ENCODE peak calls at places on chromosome 11, in five cellular contexts. One of them, this sample, is unnamed.

GRCh38 chr11:1774886-1775285 is 11.2 kb upstream of the CTSD start:
- DNase-seq in GM23338: no peak
- DNase-seq in HCT116: no peak
- DNase-seq in fibroblast of lung: no peak
- DNase-seq in PC-9: no peak
- DNase-seq in this sample: no peak

GRCh38 chr11:134063096-134063495 is 5.8 kb upstream of the JAM3 start:
- DNase-seq in fibroblast of lung: no peak
- DNase-seq in GM23338: no peak
- DNase-seq in PC-9: no peak
- DNase-seq in HCT116: no peak
- DNase-seq in this sample: no peak

GRCh38 chr11:12106501-12106900 is 3.9 kb upstream of the MICAL2 start:
- DNase-seq in GM23338: no peak
- DNase-seq in fibroblast of lung: no peak
- DNase-seq in PC-9: no peak
- DNase-seq in HCT116: no peak
- DNase-seq in this sample: no peak

GRCh38 chr11:24932110-24933000 is 435.5 kb downstream of the LUZP2 start:
- DNase-seq in HCT116: no peak
- DNase-seq in PC-9: no peak
- DNase-seq in GM23338: no peak
- DNase-seq in fibroblast of lung: peak; percentile 7
- DNase-seq in this sample: no peak

GRCh38 chr11:19777342-19778102 is 64.9 kb downstream of the NAV2 start:
- DNase-seq in GM23338: peak; percentile 75
- DNase-seq in PC-9: peak; percentile 70
- DNase-seq in fibroblast of lung: peak; percentile 42
- DNase-seq in HCT116: no peak
- DNase-seq in this sample: no peak

GRCh38 chr11:105179542-105180278 is 40.1 kb upstream of the CARD18 start:
- DNase-seq in fibroblast of lung: peak; percentile 12
- DNase-seq in HCT116: no peak
- DNase-seq in GM23338: no peak
- DNase-seq in PC-9: no peak
- DNase-seq in this sample: no peak

GRCh38 chr11:17314232-17314547 is 37.4 kb upstream of the NCR3LG1 start:
- DNase-seq in PC-9: no peak
- DNase-seq in fibroblast of lung: peak; percentile 96
- DNase-seq in GM23338: no peak
- DNase-seq in HCT116: no peak
- DNase-seq in this sample: no peak

GRCh38 chr11:126197277-126197939 is 14.0 kb downstream of the RPUSD4 start:
- DNase-seq in HCT116: no peak
- DNase-seq in GM23338: no peak
- DNase-seq in fibroblast of lung: peak; percentile 50
- DNase-seq in PC-9: no peak
- DNase-seq in this sample: no peak

GRCh38 chr11:119992171-119993051 is 145.5 kb downstream of the TRIM29 start:
- DNase-seq in GM23338: no peak
- DNase-seq in PC-9: no peak
- DNase-seq in fibroblast of lung: no peak
- DNase-seq in HCT116: no peak
- DNase-seq in this sample: no peak

GRCh38 chr11:78419327-78419726 is 1.7 kb upstream of the GAB2 start:
- DNase-seq in PC-9: peak; percentile 45
- DNase-seq in fibroblast of lung: peak; percentile 99
- DNase-seq in HCT116: no peak
- DNase-seq in GM23338: no peak
- DNase-seq in this sample: no peak

GRCh38 chr11:64838600-64839334 is 5.7 kb downstream of the CDC42BPG start:
- DNase-seq in fibroblast of lung: no peak
- DNase-seq in PC-9: no peak
- DNase-seq in GM23338: no peak
- DNase-seq in HCT116: no peak
- DNase-seq in this sample: no peak

GRCh38 chr11:64839887-64840782 is 4.3 kb downstream of the CDC42BPG start:
- DNase-seq in HCT116: no peak
- DNase-seq in fibroblast of lung: no peak
- DNase-seq in GM23338: no peak
- DNase-seq in PC-9: no peak
- DNase-seq in this sample: no peak

GRCh38 chr11:64841592-64842365 is 2.7 kb downstream of the CDC42BPG start:
- DNase-seq in HCT116: no peak
- DNase-seq in fibroblast of lung: no peak
- DNase-seq in PC-9: peak; percentile 67
- DNase-seq in GM23338: peak; percentile 47
- DNase-seq in this sample: no peak

GRCh38 chr11:64837887-64838351 is 6.5 kb downstream of the CDC42BPG start:
- DNase-seq in GM23338: no peak
- DNase-seq in fibroblast of lung: no peak
- DNase-seq in PC-9: no peak
- DNase-seq in HCT116: no peak
- DNase-seq in this sample: no peak

GRCh38 chr11:64839335-64839734 is 5.1 kb downstream of the CDC42BPG start:
- DNase-seq in GM23338: no peak
- DNase-seq in PC-9: no peak
- DNase-seq in HCT116: no peak
- DNase-seq in fibroblast of lung: no peak
- DNase-seq in this sample: no peak
- TF ChIP-seq EZH2 in GM23338: no peak
- TF ChIP-seq EZH2 in PC-9: no peak
- TF ChIP-seq EZH2 in HCT116: no peak
- TF ChIP-seq EZH2 in fibroblast of lung: no peak
- TF ChIP-seq EZH2 in this sample: no peak

GRCh38 chr11:125062196-125062930 is 742 bp upstream of the SLC37A2 start:
- DNase-seq in fibroblast of lung: no peak
- DNase-seq in HCT116: no peak
- DNase-seq in GM23338: no peak
- DNase-seq in PC-9: no peak
- DNase-seq in this sample: no peak
- TF ChIP-seq EZH2 in fibroblast of lung: no peak
- TF ChIP-seq EZH2 in HCT116: no peak
- TF ChIP-seq EZH2 in GM23338: peak; percentile 1
- TF ChIP-seq EZH2 in PC-9: no peak
- TF ChIP-seq EZH2 in this sample: no peak

GRCh38 chr11:44325698-44326097 is 15.8 kb upstream of the ALX4 start:
- DNase-seq in PC-9: no peak
- DNase-seq in fibroblast of lung: no peak
- DNase-seq in HCT116: no peak
- DNase-seq in GM23338: no peak
- DNase-seq in this sample: no peak
- TF ChIP-seq EZH2 in PC-9: no peak
- TF ChIP-seq EZH2 in fibroblast of lung: no peak
- TF ChIP-seq EZH2 in HCT116: no peak
- TF ChIP-seq EZH2 in GM23338: no peak
- TF ChIP-seq EZH2 in this sample: no peak

GRCh38 chr11:8593935-8594909 is at the start of gene STK33:
- DNase-seq in GM23338: peak; percentile 87
- DNase-seq in fibroblast of lung: peak; percentile 40
- DNase-seq in HCT116: peak; percentile 34
- DNase-seq in PC-9: no peak
- DNase-seq in this sample: no peak
- TF ChIP-seq EZH2 in GM23338: no peak
- TF ChIP-seq EZH2 in fibroblast of lung: peak; percentile 26
- TF ChIP-seq EZH2 in HCT116: no peak
- TF ChIP-seq EZH2 in PC-9: no peak
- TF ChIP-seq EZH2 in this sample: peak; percentile 23

GRCh38 chr11:73597340-73597955 is 464 bp downstream of the FAM168A start:
- DNase-seq in PC-9: peak; percentile 26
- DNase-seq in HCT116: no peak
- DNase-seq in GM23338: peak; percentile 55
- DNase-seq in fibroblast of lung: no peak
- DNase-seq in this sample: no peak
- TF ChIP-seq EZH2 in PC-9: no peak
- TF ChIP-seq EZH2 in HCT116: no peak
- TF ChIP-seq EZH2 in GM23338: no peak
- TF ChIP-seq EZH2 in fibroblast of lung: no peak
- TF ChIP-seq EZH2 in this sample: no peak

GRCh38 chr11:64035081-64035524 is 628 bp upstream of the FLRT1 start:
- DNase-seq in GM23338: no peak
- DNase-seq in HCT116: no peak
- DNase-seq in PC-9: no peak
- DNase-seq in fibroblast of lung: no peak
- DNase-seq in this sample: no peak
- TF ChIP-seq EZH2 in GM23338: peak; percentile 74
- TF ChIP-seq EZH2 in HCT116: no peak
- TF ChIP-seq EZH2 in PC-9: no peak
- TF ChIP-seq EZH2 in fibroblast of lung: peak; percentile 97
- TF ChIP-seq EZH2 in this sample: peak; percentile 99

GRCh38 chr11:71252782-71253730 is 679 bp upstream of the SHANK2 start:
- DNase-seq in HCT116: peak; percentile 48
- DNase-seq in PC-9: peak; percentile 95
- DNase-seq in GM23338: peak; percentile 85
- DNase-seq in fibroblast of lung: peak; percentile 41
- DNase-seq in this sample: peak; percentile 28
- TF ChIP-seq EZH2 in HCT116: no peak
- TF ChIP-seq EZH2 in PC-9: no peak
- TF ChIP-seq EZH2 in GM23338: no peak
- TF ChIP-seq EZH2 in fibroblast of lung: no peak
- TF ChIP-seq EZH2 in this sample: peak; percentile 40

GRCh38 chr11:69636870-69637600 is 3.9 kb upstream of the CCND1 start:
- DNase-seq in fibroblast of lung: no peak
- DNase-seq in HCT116: no peak
- DNase-seq in GM23338: peak; percentile 46
- DNase-seq in PC-9: peak; percentile 35
- DNase-seq in this sample: no peak

GRCh38 chr11:69639843-69640242 is 1.1 kb upstream of the CCND1 start:
- DNase-seq in PC-9: no peak
- DNase-seq in fibroblast of lung: no peak
- DNase-seq in GM23338: no peak
- DNase-seq in HCT116: no peak
- DNase-seq in this sample: no peak

GRCh38 chr11:69638941-69639681 is 1.8 kb upstream of the CCND1 start:
- DNase-seq in HCT116: peak; percentile 95
- DNase-seq in PC-9: peak; percentile 95
- DNase-seq in fibroblast of lung: peak; percentile 97
- DNase-seq in GM23338: peak; percentile 99
- DNase-seq in this sample: peak; percentile 78

GRCh38 chr11:69637601-69637955 is 3.4 kb upstream of the CCND1 start:
- DNase-seq in HCT116: no peak
- DNase-seq in PC-9: peak; percentile 33
- DNase-seq in GM23338: peak; percentile 80
- DNase-seq in fibroblast of lung: no peak
- DNase-seq in this sample: no peak

GRCh38 chr11:69637956-69638871 is 2.7 kb upstream of the CCND1 start:
- DNase-seq in fibroblast of lung: peak; percentile 82
- DNase-seq in HCT116: peak; percentile 80
- DNase-seq in PC-9: peak; percentile 87
- DNase-seq in GM23338: peak; percentile 98
- DNase-seq in this sample: no peak
- TF ChIP-seq EZH2 in fibroblast of lung: no peak
- TF ChIP-seq EZH2 in HCT116: no peak
- TF ChIP-seq EZH2 in PC-9: no peak
- TF ChIP-seq EZH2 in GM23338: no peak
- TF ChIP-seq EZH2 in this sample: no peak

DNA sequence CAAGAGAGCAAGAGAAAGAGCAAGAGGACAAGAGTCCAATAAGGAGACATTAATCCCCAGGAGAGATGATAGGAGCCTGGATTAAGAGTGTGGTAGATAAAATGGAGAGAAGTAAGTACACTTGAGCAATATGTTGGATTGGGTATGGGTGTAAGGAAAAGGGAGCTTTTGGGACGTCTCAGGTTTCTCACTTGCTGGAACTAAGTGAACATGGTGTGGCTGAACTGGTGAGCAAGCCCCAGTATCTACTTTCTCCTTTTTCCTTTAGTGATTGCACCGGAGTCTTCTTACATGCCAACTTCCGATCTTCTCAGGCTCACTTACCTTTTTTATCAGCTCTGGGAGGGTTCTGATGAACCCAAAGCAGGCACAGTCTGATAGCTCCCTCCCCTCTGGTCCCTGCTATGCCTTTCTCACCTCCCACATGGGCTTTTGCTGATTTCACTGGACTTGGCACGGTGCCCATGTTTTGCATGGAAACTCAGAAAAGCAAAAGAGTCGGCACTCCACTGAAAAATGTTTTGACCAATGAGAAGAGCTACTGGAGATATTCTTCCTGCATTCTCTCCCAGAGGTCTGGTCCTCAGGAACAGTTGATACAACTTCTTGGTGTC is 14.5 kb upstream of the APLNR start:
- DNase-seq in fibroblast of lung: peak; percentile 39
- DNase-seq in HCT116: no peak
- DNase-seq in PC-9: no peak
- DNase-seq in GM23338: no peak
- DNase-seq in this sample: no peak
- TF ChIP-seq EZH2 in fibroblast of lung: no peak
- TF ChIP-seq EZH2 in HCT116: no peak
- TF ChIP-seq EZH2 in PC-9: no peak
- TF ChIP-seq EZH2 in GM23338: no peak
- TF ChIP-seq EZH2 in this sample: no peak

This sample was measured in keratinocyte.